ENCODE peak calls at places on chromosomes 1 and 21, in five cellular contexts. B is hepatocyte, H is A549, I is GOT3, F is substantia nigra. G is an unnamed sample.

GRCh38 chr1:151837841-151838490 is 1.7 kb downstream of the C2CD4D start:
- DNase-seq in H (no peak), B (peak), F (no peak), I (no peak), G (no peak)

GRCh38 chr1:214463596-214463995 is 87.8 kb downstream of the PTPN14 start:
- DNase-seq in I (no peak), H (no peak), B (no peak), F (no peak), G (no peak)

GRCh38 chr1:224859651-224860050 is 69.8 kb upstream of the DNAH14 start:
- DNase-seq in B (no peak), H (no peak), F (no peak), I (no peak), G (no peak)

GRCh38 chr1:54400321-54400720 is 5.9 kb downstream of the SSBP3 start:
- DNase-seq in B (no peak), I (no peak), F (no peak), H (no peak), G (no peak)

GRCh38 chr1:30781906-30782305 is 24.3 kb upstream of the LAPTM5 start:
- DNase-seq in H (no peak), I (no peak), F (no peak), B (no peak), G (no peak)

GRCh38 chr1:154501423-154502065 is 475 bp upstream of the TDRD10 start:
- DNase-seq in B (peak), H (no peak), I (no peak), F (no peak), G (peak)

GRCh38 chr1:12542138-12542465 is 75.9 kb downstream of the DHRS3 start:
- DNase-seq in B (no peak), H (no peak), I (no peak), F (no peak), G (no peak)

GRCh38 chr1:164683235-164683634 is 124.3 kb downstream of the PBX1 start:
- DNase-seq in H (no peak), F (no peak), I (no peak), B (peak), G (no peak)

GRCh38 chr1:61352845-61353435 is 270.6 kb downstream of the NFIA start:
- DNase-seq in I (no peak), H (no peak), F (no peak), B (no peak), G (no peak)

GRCh38 chr1:183590225-183591191 is at the start of gene NCF2:
- DNase-seq in B (no peak), H (no peak), F (no peak), I (no peak), G (no peak)

GRCh38 chr1:76268341-76268740 is 193.8 kb downstream of the ST6GALNAC3 start:
- DNase-seq in F (no peak), B (no peak), H (no peak), I (no peak), G (no peak)

GRCh38 chr1:178650950-178651461 is 74.0 kb upstream of the RALGPS2 start:
- DNase-seq in F (no peak), H (no peak), B (peak), I (no peak), G (no peak)

GRCh38 chr1:29563571-29563970 is 327.2 kb downstream of the PTPRU start:
- DNase-seq in B (no peak), F (no peak), I (no peak), H (no peak), G (no peak)

GRCh38 chr1:65247419-65248359 is 61.7 kb upstream of the DNAJC6 start:
- DNase-seq in I (no peak), H (no peak), B (peak), F (peak), G (no peak)

GRCh38 chr21:15775981-15776380 is 46.2 kb downstream of the USP25 start:
- DNase-seq in F (no peak), B (no peak), H (no peak), I (no peak), G (no peak)

GRCh38 chr1:83791821-83792437 is 207.0 kb downstream of the TTLL7 start:
- DNase-seq in I (no peak), B (no peak), F (no peak), H (no peak), G (no peak)

G was measured in left cardiac atrium.